ENCODE peak calls at places on chromosomes 3 and 15, in four cellular contexts. J is H1, E is Caco-2, P is NCI-H524. H is an unnamed sample.

GRCh38 chr3:10249833-10250232 is 1.6 kb downstream of the TATDN2 start:
- DNase-seq in E (no peak), J (no peak), P (no peak), H (no peak)

GRCh38 chr3:169458752-169459151 is 204.8 kb downstream of the MECOM start:
- DNase-seq in P (no peak), E (no peak), J (no peak), H (no peak)

GRCh38 chr15:31263751-31264533 is 62.7 kb upstream of the KLF13 start:
- DNase-seq in J (peak), P (peak), E (no peak), H (no peak)

GRCh38 chr3:149336925-149337324 is 3.5 kb upstream of the TM4SF18 start:
- DNase-seq in J (no peak), P (no peak), E (no peak), H (no peak)

GRCh38 chr3:143002083-143002712 is 828 bp downstream of the U2SURP start:
- DNase-seq in E (peak), P (peak), J (no peak), H (no peak)

GRCh38 chr3:175127075-175127662 is 268.0 kb downstream of the NAALADL2 start:
- DNase-seq in J (no peak), E (no peak), P (no peak), H (no peak)

GRCh38 chr15:40265875-40266274 is 17.0 kb downstream of the ANKRD63 start:
- DNase-seq in E (no peak), P (no peak), J (no peak), H (no peak)

GRCh38 chr15:52100807-52101206 is 11.8 kb downstream of the BCL2L10 start:
- DNase-seq in J (no peak), P (no peak), E (no peak), H (no peak)

GRCh38 chr3:183085634-183086390 is 13.5 kb downstream of the MCCC1 start:
- DNase-seq in E (peak), J (peak), P (peak), H (no peak)